ENCODE peak calls at places on chromosomes 7 and 10, in nine cellular contexts. F is fibroblast of the aortic adventitia, Z is EH, N is GM13977, V is cardiac muscle cell, B is frontal cortex, G is HEK293T, T is hepatocyte, J is progenitor cell of endocrine pancreas. M is an unnamed sample.

GRCh38 chr7:140375808-140376730 is 22.3 kb downstream of the SLC37A3 start:
- DNase-seq in F (no peak), Z (no peak), N (no peak), V (no peak), B (no peak), G (no peak), T (no peak), J (no peak), M (no peak)

GRCh38 chr7:37216156-37216839 is 232.4 kb downstream of the ELMO1 start:
- DNase-seq in F (peak), Z (no peak), N (no peak), V (peak), B (no peak), G (no peak), T (no peak), J (no peak), M (no peak)

GRCh38 chr10:47026301-47027107 is 115.3 kb downstream of the PTPN20 start:
- DNase-seq in F (no peak), Z (no peak), N (no peak), V (no peak), B (no peak), G (no peak), T (no peak), J (peak), M (no peak)

GRCh38 chr7:17769918-17770317 is 170.4 kb downstream of the SNX13 start:
- DNase-seq in F (peak), Z (peak), N (peak), V (peak), B (peak), G (peak), T (peak), J (peak), M (peak)

GRCh38 chr7:16940777-16941176 is 59.0 kb upstream of the AGR3 start:
- DNase-seq in F (no peak), Z (peak), N (no peak), V (no peak), B (no peak), G (no peak), T (no peak), J (no peak), M (no peak)

GRCh38 chr7:146635200-146636032 is 518.8 kb downstream of the CNTNAP2 start:
- DNase-seq in F (no peak), Z (no peak), N (no peak), V (no peak), B (no peak), G (no peak), T (peak), J (no peak), M (no peak)

GRCh38 chr10:75038335-75038734 is 73.1 kb upstream of the SAMD8 start:
- DNase-seq in F (peak), Z (peak), N (no peak), V (peak), B (no peak), G (no peak), T (no peak), J (no peak), M (no peak)

GRCh38 chr10:94088926-94089381 is 95.2 kb downstream of the PLCE1 start:
- DNase-seq in F (peak), Z (peak), N (no peak), V (peak), B (no peak), G (no peak), T (peak), J (no peak), M (peak)

M was measured in ELR.